ENCODE peak calls at places on chromosomes 6 and 20, in five cellular contexts. A is fibroblast of lung, U is thoracic aorta, Q is fibroblast of pulmonary artery, Y is glutamatergic neuron. M is an unnamed sample.

GRCh38 chr6:77450924-77451323 is 12.4 kb downstream of the HTR1B start:
- DNase-seq in A (no peak), U (no peak), Q (peak; percentile 71), Y (no peak), M (no peak)

GRCh38 chr6:100203391-100203790 is 209.4 kb upstream of the MCHR2 start:
- DNase-seq in A (peak; percentile 95), U (no peak), Q (peak; percentile 93), Y (no peak), M (no peak)

GRCh38 chr6:41059569-41059968 is 6.6 kb downstream of the APOBEC2 start:
- DNase-seq in A (peak; percentile 45), U (no peak), Q (no peak), Y (no peak), M (no peak)

GRCh38 chr20:35342154-35342769 is 50.0 kb upstream of the FAM83C start:
- DNase-seq in A (peak; percentile 61), U (no peak), Q (peak; percentile 48), Y (no peak), M (no peak)

GRCh38 chr20:4045741-4046140 is 30.4 kb upstream of the RNF24 start:
- DNase-seq in A (peak; percentile 83), U (no peak), Q (peak; percentile 54), Y (no peak), M (no peak)

GRCh38 chr6:166671434-166672061 is 44.5 kb upstream of the RPS6KA2 start:
- DNase-seq in A (peak; percentile 40), U (no peak), Q (peak; percentile 16), Y (no peak), M (no peak)

GRCh38 chr20:45100563-45101245 is at the start of gene KCNS1:
- DNase-seq in A (peak; percentile 30), U (no peak), Q (no peak), Y (peak; percentile 83), M (no peak)

GRCh38 chr20:12358006-12358654 is 440.4 kb downstream of the BTBD3 start:
- DNase-seq in A (no peak), U (no peak), Q (peak; percentile 42), Y (no peak), M (no peak)

GRCh38 chr6:7165002-7165735 is 57.4 kb downstream of the RREB1 start:
- DNase-seq in A (peak; percentile 65), U (no peak), Q (peak; percentile 58), Y (no peak), M (no peak)

GRCh38 chr6:155228549-155229166 is 35.2 kb upstream of the CLDN20 start:
- DNase-seq in A (peak; percentile 77), U (no peak), Q (peak; percentile 77), Y (no peak), M (no peak)

GRCh38 chr6:46733410-46733809 is 1.8 kb downstream of the PLA2G7 start:
- DNase-seq in A (no peak), U (no peak), Q (no peak), Y (no peak), M (no peak)

GRCh38 chr20:62236674-62236996 is 1.7 kb upstream of the OSBPL2 start:
- DNase-seq in A (no peak), U (no peak), Q (no peak), Y (no peak), M (no peak)

GRCh38 chr6:166630421-166630820 is 3.4 kb upstream of the RPS6KA2 start:
- DNase-seq in A (no peak), U (no peak), Q (no peak), Y (no peak), M (no peak)

GRCh38 chr6:56652994-56653393 is 10.3 kb upstream of the DST start:
- DNase-seq in A (peak; percentile 84), U (no peak), Q (peak; percentile 80), Y (no peak), M (no peak)

GRCh38 chr20:53263554-53264438 is 291.6 kb downstream of the TSHZ2 start:
- DNase-seq in A (no peak), U (no peak), Q (no peak), Y (no peak), M (no peak)

GRCh38 chr6:3026811-3027626 is 27.3 kb downstream of the NQO2 start:
- DNase-seq in A (peak; percentile 41), U (no peak), Q (no peak), Y (no peak), M (peak; percentile 34)

GRCh38 chr6:148064406-148065134 is 278.1 kb upstream of the SASH1 start:
- DNase-seq in A (peak; percentile 89), U (no peak), Q (peak; percentile 83), Y (no peak), M (no peak)

GRCh38 chr20:53103124-53103523 is 131.0 kb downstream of the TSHZ2 start:
- DNase-seq in A (no peak), U (no peak), Q (no peak), Y (no peak), M (no peak)

GRCh38 chr6:158662607-158663464 is 13.0 kb downstream of the SYTL3 start:
- DNase-seq in A (peak; percentile 70), U (no peak), Q (no peak), Y (no peak), M (no peak)

GRCh38 chr20:63636752-63637633 is 10.1 kb upstream of the GMEB2 start:
- DNase-seq in A (peak; percentile 9), U (no peak), Q (no peak), Y (no peak), M (no peak)

GRCh38 chr6:104256547-104257144 is 603.1 kb downstream of the HACE1 start:
- DNase-seq in A (no peak), U (no peak), Q (no peak), Y (no peak), M (no peak)

GRCh38 chr20:11912013-11912663 is 5.6 kb upstream of the BTBD3 start:
- DNase-seq in A (no peak), U (no peak), Q (peak; percentile 32), Y (peak; percentile 31), M (no peak)

GRCh38 chr20:16940701-16941100 is 192.5 kb downstream of the OTOR start:
- DNase-seq in A (no peak), U (no peak), Q (no peak), Y (no peak), M (no peak)

GRCh38 chr20:63895886-63896135 is 885 bp downstream of the DNAJC5 start:
- DNase-seq in A (peak; percentile 11), U (no peak), Q (peak; percentile 38), Y (no peak), M (no peak)

GRCh38 chr6:131823276-131823902 is 15.6 kb downstream of the ENPP1 start:
- DNase-seq in A (peak; percentile 63), U (no peak), Q (no peak), Y (no peak), M (no peak)

GRCh38 chr6:26017567-26017966 is 55.0 kb downstream of the TRIM38 start:
- DNase-seq in A (peak; percentile 95), U (peak; percentile 77), Q (peak; percentile 92), Y (no peak), M (peak; percentile 92)

DNA sequence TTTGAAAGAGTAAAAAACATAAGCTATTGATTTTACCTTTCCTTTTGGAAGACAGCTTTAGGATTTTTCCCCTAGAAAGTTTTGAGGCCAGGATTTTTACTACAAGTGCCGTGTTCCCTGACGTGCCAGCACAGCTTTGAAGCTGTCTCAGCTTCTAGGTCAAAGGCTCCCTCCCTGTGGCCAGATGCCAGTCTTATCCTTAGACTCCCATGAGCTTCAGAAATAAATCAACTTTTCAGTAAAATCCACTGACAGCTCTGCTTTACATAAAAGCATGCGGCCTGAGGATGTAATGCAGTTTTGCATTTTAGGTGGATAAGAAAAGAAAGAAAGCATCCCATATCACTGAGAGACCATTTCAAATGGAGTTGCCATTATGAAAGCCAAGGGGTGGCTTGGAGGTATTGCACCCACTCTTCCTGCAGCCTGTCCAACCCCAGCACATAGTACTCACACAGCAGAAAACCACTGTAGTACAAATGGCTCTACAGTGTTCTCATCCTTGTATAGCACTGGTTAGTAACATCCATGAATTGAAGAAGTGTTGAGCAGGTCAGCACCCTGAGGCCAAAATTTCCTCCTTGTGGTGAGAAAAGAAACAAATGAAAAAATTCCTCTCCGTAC is 15.2 kb upstream of the ATXN1 start:
- DNase-seq in A (no peak), U (no peak), Q (no peak), Y (no peak), M (no peak)
- TF ChIP-seq CTCF in A (peak; percentile 25), U (peak; percentile 14), Q (peak; percentile 12), Y (peak; percentile 42), M (no peak)

GRCh38 chr6:128368213-128369000 is 152.0 kb downstream of the PTPRK start:
- DNase-seq in A (peak; percentile 20), U (no peak), Q (no peak), Y (no peak), M (no peak)

GRCh38 chr6:128367437-128367836 is 153.0 kb downstream of the PTPRK start:
- DNase-seq in A (no peak), U (no peak), Q (no peak), Y (no peak), M (no peak)

GRCh38 chr6:128371113-128371512 is 149.3 kb downstream of the PTPRK start:
- DNase-seq in A (no peak), U (no peak), Q (no peak), Y (no peak), M (no peak)

GRCh38 chr6:128365520-128366160 is 154.8 kb downstream of the PTPRK start:
- DNase-seq in A (no peak), U (no peak), Q (no peak), Y (no peak), M (no peak)

GRCh38 chr6:128370072-128370471 is 150.3 kb downstream of the PTPRK start:
- DNase-seq in A (peak; percentile 80), U (no peak), Q (peak; percentile 56), Y (no peak), M (no peak)
- TF ChIP-seq CTCF in A (no peak), U (no peak), Q (no peak), Y (no peak), M (peak; percentile 18)

DNA sequence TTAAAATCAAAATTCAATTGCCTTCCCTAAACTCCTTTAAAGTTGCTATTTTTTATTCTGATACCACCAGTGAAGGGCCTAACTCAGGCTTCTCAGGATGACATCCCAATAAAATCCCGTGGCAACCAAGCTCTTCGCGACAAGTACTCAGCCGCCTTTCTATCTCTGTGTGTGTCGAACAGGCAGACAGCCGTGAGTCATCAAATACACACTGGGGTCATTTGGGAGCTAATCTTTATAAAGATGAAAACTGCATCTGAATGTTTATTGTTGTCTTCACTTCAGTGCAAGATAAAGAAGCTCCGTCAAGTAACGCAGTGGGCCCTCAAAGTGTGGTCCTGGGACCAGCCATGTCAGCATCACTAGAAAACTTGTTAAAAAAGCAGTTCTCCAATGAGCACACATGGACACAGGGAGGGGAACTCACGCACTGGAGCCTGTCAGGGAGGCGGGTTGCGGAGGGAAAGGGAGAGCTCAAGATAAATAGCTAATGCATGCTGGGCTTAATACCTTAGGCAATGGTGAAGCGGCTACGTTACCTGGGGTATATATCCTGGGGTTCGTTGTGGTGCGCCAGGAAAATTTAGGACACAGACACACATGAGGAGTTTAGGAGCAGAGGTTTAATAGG is 119.4 kb downstream of the RNF144B start:
- DNase-seq in A (peak; percentile 48), U (no peak), Q (no peak), Y (no peak), M (no peak)
- TF ChIP-seq CTCF in A (no peak), U (no peak), Q (no peak), Y (no peak), M (no peak)

GRCh38 chr6:82363368-82364086 is at the start of gene TPBG:
- DNase-seq in A (peak; percentile 87), U (no peak), Q (peak; percentile 60), Y (peak; percentile 71), M (peak; percentile 46)

GRCh38 chr6:82362868-82363267 is 749 bp upstream of the TPBG start:
- DNase-seq in A (peak; percentile 95), U (no peak), Q (peak; percentile 70), Y (no peak), M (no peak)

GRCh38 chr6:82364087-82365010 is 732 bp downstream of the TPBG start:
- DNase-seq in A (peak; percentile 71), U (peak; percentile 3), Q (peak; percentile 69), Y (peak; percentile 39), M (peak; percentile 77)

GRCh38 chr6:82362144-82362543 is 1.5 kb upstream of the TPBG start:
- DNase-seq in A (no peak), U (no peak), Q (no peak), Y (no peak), M (no peak)

GRCh38 chr6:82365011-82365751 is 1.6 kb downstream of the TPBG start:
- DNase-seq in A (peak; percentile 61), U (no peak), Q (peak; percentile 35), Y (peak; percentile 69), M (no peak)
- TF ChIP-seq CTCF in A (no peak), U (no peak), Q (peak; percentile 4), Y (no peak), M (no peak)